ENCODE peak calls at places on chromosomes 5 and 9, in five cellular contexts. C is germinal center; R is lower lobe of right lung; H is IMR-90; S is stimulated activated CD4-positive, alpha-beta T cell treated with anti-CD3 and anti-CD28 coated beads, Interleukin-15, amount 100 ng/mL, for 1 hour. X is an unnamed sample.
A peak's percentile ranks its signal among the peaks of the same experiment; 100 is the strongest.

GRCh38 chr9:69122391-69123141 is 51.5 kb upstream of the TJP2 start:
- DNase-seq in C (no peak), R (no peak), S (no peak), H (peak; percentile 84), X (no peak)

GRCh38 chr9:69444791-69445190 is 119.8 kb downstream of the ENTREP1 start:
- DNase-seq in C (no peak), R (no peak), S (no peak), H (no peak), X (no peak)

GRCh38 chr9:6106576-6107339 is 91.3 kb upstream of the RANBP6 start:
- DNase-seq in C (no peak), S (no peak), H (peak; percentile 12), R (no peak), X (no peak)

GRCh38 chr5:112917453-112918005 is 4.5 kb downstream of the REEP5 start:
- DNase-seq in R (no peak), H (peak; percentile 49), C (no peak), S (no peak), X (no peak)

GRCh38 chr5:154513669-154514084 is 35.6 kb upstream of the HAND1 start:
- DNase-seq in R (no peak), S (no peak), H (no peak), C (no peak), X (no peak)

GRCh38 chr5:161863259-161863658 is 15.3 kb downstream of the GABRA1 start:
- DNase-seq in S (no peak), H (no peak), R (no peak), C (no peak), X (no peak)

GRCh38 chr5:74064911-74065310 is 438.9 kb downstream of the ARHGEF28 start:
- DNase-seq in S (no peak), H (no peak), R (no peak), C (no peak), X (no peak)

GRCh38 chr9:131588396-131588795 is 43.1 kb downstream of the PRRT1B start:
- DNase-seq in S (no peak), C (no peak), H (no peak), R (no peak), X (no peak)

GRCh38 chr5:143345671-143346440 is 57.6 kb downstream of the NR3C1 start:
- DNase-seq in H (no peak), S (no peak), R (no peak), C (no peak), X (no peak)

GRCh38 chr9:120946259-120946658 is 19.7 kb upstream of the TRAF1 start:
- DNase-seq in C (no peak), S (no peak), H (peak; percentile 55), R (no peak), X (no peak)

GRCh38 chr5:72515211-72515610 is 8.0 kb upstream of the ZNF366 start:
- DNase-seq in H (no peak), R (no peak), C (no peak), S (no peak), X (peak; percentile 19)

X was measured in esophagus muscularis mucosa.